ENCODE peak calls at places on chromosomes 12 and 14, in eight cellular contexts. One of them, this sample, is unnamed. For H3K9me3, the result is how much of the 10 kb centered on the place peaks cover.

GRCh38 chr14:34872822-34873590 is 2.2 kb downstream of the BAZ1A start:
- DNase-seq in heart right ventricle: no peak
- DNase-seq in tibial artery: no peak
- DNase-seq in endothelial cell of umbilical vein: no peak
- DNase-seq in adipocyte: peak
- DNase-seq in tibial nerve: no peak
- DNase-seq in heart left ventricle: no peak
- DNase-seq in esophagus muscularis mucosa: no peak
- DNase-seq in this sample: no peak

GRCh38 chr14:68364823-68365222 is 428.0 kb downstream of the ZFP36L1 start:
- DNase-seq in tibial artery: no peak
- DNase-seq in adipocyte: no peak
- DNase-seq in heart left ventricle: no peak
- DNase-seq in tibial nerve: no peak
- DNase-seq in esophagus muscularis mucosa: no peak
- DNase-seq in endothelial cell of umbilical vein: no peak
- DNase-seq in heart right ventricle: no peak
- DNase-seq in this sample: no peak

GRCh38 chr12:98373019-98373554 is 142.3 kb upstream of the TMPO start:
- DNase-seq in tibial nerve: no peak
- DNase-seq in heart left ventricle: no peak
- DNase-seq in endothelial cell of umbilical vein: peak
- DNase-seq in tibial artery: no peak
- DNase-seq in heart right ventricle: no peak
- DNase-seq in adipocyte: peak
- DNase-seq in esophagus muscularis mucosa: no peak
- DNase-seq in this sample: no peak

GRCh38 chr14:92670177-92670576 is 78.2 kb downstream of the LGMN start:
- DNase-seq in endothelial cell of umbilical vein: no peak
- DNase-seq in heart left ventricle: no peak
- DNase-seq in esophagus muscularis mucosa: no peak
- DNase-seq in heart right ventricle: no peak
- DNase-seq in tibial nerve: no peak
- DNase-seq in tibial artery: no peak
- DNase-seq in adipocyte: peak
- DNase-seq in this sample: peak

GRCh38 chr12:54549774-54550451 is 512 bp downstream of the PDE1B start:
- DNase-seq in heart left ventricle: no peak
- DNase-seq in endothelial cell of umbilical vein: peak
- DNase-seq in esophagus muscularis mucosa: no peak
- DNase-seq in heart right ventricle: no peak
- DNase-seq in tibial nerve: no peak
- DNase-seq in adipocyte: peak
- DNase-seq in tibial artery: no peak
- DNase-seq in this sample: peak

GRCh38 chr12:126727656-126728055 is 1539.3 kb upstream of the TMEM132C start:
- DNase-seq in tibial artery: no peak
- DNase-seq in tibial nerve: no peak
- DNase-seq in adipocyte: no peak
- DNase-seq in endothelial cell of umbilical vein: no peak
- DNase-seq in esophagus muscularis mucosa: no peak
- DNase-seq in heart right ventricle: no peak
- DNase-seq in heart left ventricle: no peak
- DNase-seq in this sample: no peak

GRCh38 chr12:6829532-6830220 is 1.5 kb downstream of the P3H3 start:
- DNase-seq in esophagus muscularis mucosa: no peak
- DNase-seq in tibial artery: no peak
- DNase-seq in tibial nerve: no peak
- DNase-seq in endothelial cell of umbilical vein: peak
- DNase-seq in adipocyte: peak
- DNase-seq in heart right ventricle: no peak
- DNase-seq in heart left ventricle: no peak
- DNase-seq in this sample: peak

GRCh38 chr12:108175310-108175709 is 46.2 kb downstream of the WSCD2 start:
- DNase-seq in heart left ventricle: no peak
- DNase-seq in tibial artery: no peak
- DNase-seq in heart right ventricle: no peak
- DNase-seq in adipocyte: peak
- DNase-seq in endothelial cell of umbilical vein: no peak
- DNase-seq in tibial nerve: no peak
- DNase-seq in esophagus muscularis mucosa: no peak
- DNase-seq in this sample: no peak

GRCh38 chr12:69330475-69331473 is 17.4 kb upstream of the LYZ start:
- DNase-seq in esophagus muscularis mucosa: no peak
- DNase-seq in tibial artery: no peak
- DNase-seq in tibial nerve: peak
- DNase-seq in adipocyte: peak
- DNase-seq in heart left ventricle: peak
- DNase-seq in heart right ventricle: no peak
- DNase-seq in endothelial cell of umbilical vein: peak
- DNase-seq in this sample: no peak

GRCh38 chr12:49201595-49202295 is 12.9 kb upstream of the TUBA1A start:
- DNase-seq in esophagus muscularis mucosa: no peak
- DNase-seq in tibial nerve: no peak
- DNase-seq in adipocyte: peak
- DNase-seq in tibial artery: peak
- DNase-seq in heart right ventricle: peak
- DNase-seq in heart left ventricle: no peak
- DNase-seq in endothelial cell of umbilical vein: peak
- DNase-seq in this sample: no peak

GRCh38 chr12:22858849-22859569 is 234.0 kb downstream of the ETNK1 start:
- DNase-seq in heart left ventricle: no peak
- DNase-seq in tibial artery: no peak
- DNase-seq in tibial nerve: no peak
- DNase-seq in adipocyte: no peak
- DNase-seq in esophagus muscularis mucosa: no peak
- DNase-seq in endothelial cell of umbilical vein: no peak
- DNase-seq in heart right ventricle: no peak
- DNase-seq in this sample: peak

GRCh38 chr12:29569392-29569791 is 71.9 kb upstream of the OVCH1 start:
- DNase-seq in adipocyte: no peak
- DNase-seq in endothelial cell of umbilical vein: peak
- DNase-seq in heart left ventricle: no peak
- DNase-seq in esophagus muscularis mucosa: no peak
- DNase-seq in tibial nerve: no peak
- DNase-seq in tibial artery: no peak
- DNase-seq in heart right ventricle: no peak
- DNase-seq in this sample: no peak

GRCh38 chr12:80756875-80757274 is 40.2 kb downstream of the MYF5 start:
- DNase-seq in endothelial cell of umbilical vein: no peak
- DNase-seq in heart left ventricle: no peak
- DNase-seq in tibial nerve: no peak
- DNase-seq in esophagus muscularis mucosa: no peak
- DNase-seq in tibial artery: no peak
- DNase-seq in adipocyte: peak
- DNase-seq in heart right ventricle: no peak
- DNase-seq in this sample: no peak

GRCh38 chr12:12079291-12079690 is 8.6 kb downstream of the BCL2L14 start:
- DNase-seq in adipocyte: peak
- DNase-seq in tibial nerve: no peak
- DNase-seq in endothelial cell of umbilical vein: no peak
- DNase-seq in esophagus muscularis mucosa: peak
- DNase-seq in tibial artery: no peak
- DNase-seq in heart left ventricle: no peak
- DNase-seq in heart right ventricle: no peak
- DNase-seq in this sample: peak

GRCh38 chr12:28024231-28024995 is 51.9 kb upstream of the PTHLH start:
- DNase-seq in endothelial cell of umbilical vein: peak
- DNase-seq in heart left ventricle: no peak
- DNase-seq in heart right ventricle: no peak
- DNase-seq in tibial nerve: no peak
- DNase-seq in esophagus muscularis mucosa: no peak
- DNase-seq in adipocyte: peak
- DNase-seq in tibial artery: no peak
- DNase-seq in this sample: no peak

GRCh38 chr12:69502342-69503081 is 32.3 kb downstream of the FRS2 start:
- DNase-seq in heart right ventricle: no peak
- DNase-seq in adipocyte: peak
- DNase-seq in tibial nerve: no peak
- DNase-seq in tibial artery: no peak
- DNase-seq in heart left ventricle: no peak
- DNase-seq in esophagus muscularis mucosa: no peak
- DNase-seq in endothelial cell of umbilical vein: no peak
- DNase-seq in this sample: peak

GRCh38 chr14:57982802-57983201 is 116.9 kb upstream of the SLC35F4 start:
- DNase-seq in heart left ventricle: no peak
- DNase-seq in adipocyte: no peak
- DNase-seq in tibial nerve: no peak
- DNase-seq in heart right ventricle: no peak
- DNase-seq in esophagus muscularis mucosa: no peak
- DNase-seq in tibial artery: no peak
- DNase-seq in endothelial cell of umbilical vein: no peak
- DNase-seq in this sample: no peak

GRCh38 chr12:2691001-2691339 is 103.8 kb upstream of the FKBP4 start:
- DNase-seq in endothelial cell of umbilical vein: no peak
- DNase-seq in heart right ventricle: no peak
- DNase-seq in heart left ventricle: no peak
- DNase-seq in tibial artery: no peak
- DNase-seq in esophagus muscularis mucosa: no peak
- DNase-seq in tibial nerve: no peak
- DNase-seq in adipocyte: no peak
- DNase-seq in this sample: no peak
- H3K4me3 ChIP-seq in endothelial cell of umbilical vein: peak
- H3K4me3 ChIP-seq in heart right ventricle: no peak
- H3K4me3 ChIP-seq in heart left ventricle: peak
- H3K4me3 ChIP-seq in tibial artery: no peak
- H3K4me3 ChIP-seq in esophagus muscularis mucosa: peak
- H3K4me3 ChIP-seq in tibial nerve: peak
- H3K4me3 ChIP-seq in adipocyte: peak
- H3K4me3 ChIP-seq in this sample: no peak

GRCh38 chr14:100807979-100808734 is 17.8 kb upstream of the MEG3 start:
- DNase-seq in heart left ventricle: no peak
- DNase-seq in heart right ventricle: no peak
- DNase-seq in adipocyte: no peak
- DNase-seq in tibial nerve: no peak
- DNase-seq in esophagus muscularis mucosa: no peak
- DNase-seq in endothelial cell of umbilical vein: no peak
- DNase-seq in tibial artery: no peak
- DNase-seq in this sample: no peak
- H3K9me3 ChIP-seq in heart left ventricle: under half
- H3K9me3 ChIP-seq in heart right ventricle: under half
- H3K9me3 ChIP-seq in adipocyte: under half
- H3K9me3 ChIP-seq in tibial nerve: under half
- H3K9me3 ChIP-seq in esophagus muscularis mucosa: under half
- H3K9me3 ChIP-seq in endothelial cell of umbilical vein: under half
- H3K9me3 ChIP-seq in tibial artery: under half
- H3K9me3 ChIP-seq in this sample: under half

DNA sequence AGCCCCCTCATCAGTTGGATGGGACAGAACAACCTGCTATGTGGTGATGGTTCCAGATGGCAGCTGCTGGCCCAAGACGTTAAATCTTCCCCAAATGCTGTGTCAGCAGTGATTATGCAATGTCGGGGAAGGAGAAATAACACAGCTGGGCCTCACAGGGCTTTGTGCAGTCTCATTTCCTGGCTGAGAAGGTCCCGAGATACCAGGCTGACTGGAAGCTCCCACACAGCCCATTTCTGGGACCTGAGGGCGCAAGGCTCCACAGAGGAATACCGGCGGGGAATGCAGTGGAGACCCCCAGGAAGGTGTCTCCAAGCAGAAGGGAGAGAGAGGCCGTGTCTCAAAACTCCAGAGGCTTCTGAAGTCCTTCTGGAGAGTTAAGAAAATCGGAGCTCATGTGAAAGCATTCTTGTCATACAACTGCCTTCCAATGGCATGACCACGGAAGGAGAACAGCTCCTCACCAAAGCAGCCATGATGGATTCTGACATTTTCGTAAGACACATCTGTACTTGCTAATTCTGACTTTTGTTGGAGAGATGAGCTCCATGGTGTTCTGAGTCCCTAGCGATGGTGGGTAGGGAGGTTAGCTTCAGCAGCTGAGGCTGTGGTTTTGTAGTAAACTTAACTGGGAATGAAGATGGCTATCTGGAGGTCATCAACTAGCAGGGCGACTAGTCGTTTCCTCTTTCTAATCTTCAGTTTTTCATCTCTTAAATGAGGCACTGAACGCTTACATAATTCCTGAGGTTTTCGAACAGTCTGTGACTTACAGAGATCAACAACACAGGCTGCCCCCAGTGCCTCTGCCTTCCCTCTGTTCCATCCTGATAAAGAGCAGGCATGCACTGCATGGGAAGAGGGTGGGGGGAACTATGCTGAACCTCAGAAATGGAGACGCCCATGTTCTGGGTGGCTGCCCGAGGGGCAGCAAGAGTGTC is 28.4 kb upstream of the DICER1 start:
- DNase-seq in endothelial cell of umbilical vein: peak
- DNase-seq in heart left ventricle: peak
- DNase-seq in heart right ventricle: peak
- DNase-seq in tibial nerve: peak
- DNase-seq in adipocyte: peak
- DNase-seq in tibial artery: no peak
- DNase-seq in esophagus muscularis mucosa: peak
- DNase-seq in this sample: no peak
- H3K4me3 ChIP-seq in endothelial cell of umbilical vein: no peak
- H3K4me3 ChIP-seq in heart left ventricle: peak
- H3K4me3 ChIP-seq in heart right ventricle: no peak
- H3K4me3 ChIP-seq in tibial nerve: peak
- H3K4me3 ChIP-seq in adipocyte: peak
- H3K4me3 ChIP-seq in tibial artery: no peak
- H3K4me3 ChIP-seq in esophagus muscularis mucosa: peak
- H3K4me3 ChIP-seq in this sample: no peak

GRCh38 chr12:105341010-105341409 is 10.5 kb downstream of the C12orf75 start:
- DNase-seq in endothelial cell of umbilical vein: no peak
- DNase-seq in heart right ventricle: no peak
- DNase-seq in tibial nerve: no peak
- DNase-seq in tibial artery: no peak
- DNase-seq in heart left ventricle: no peak
- DNase-seq in adipocyte: peak
- DNase-seq in esophagus muscularis mucosa: no peak
- DNase-seq in this sample: no peak

GRCh38 chr12:105335856-105336255 is 5.4 kb downstream of the C12orf75 start:
- DNase-seq in esophagus muscularis mucosa: peak
- DNase-seq in heart right ventricle: no peak
- DNase-seq in heart left ventricle: no peak
- DNase-seq in tibial nerve: no peak
- DNase-seq in adipocyte: no peak
- DNase-seq in endothelial cell of umbilical vein: no peak
- DNase-seq in tibial artery: no peak
- DNase-seq in this sample: no peak

GRCh38 chr12:105336411-105336810 is 5.9 kb downstream of the C12orf75 start:
- DNase-seq in tibial nerve: no peak
- DNase-seq in heart left ventricle: no peak
- DNase-seq in adipocyte: no peak
- DNase-seq in heart right ventricle: no peak
- DNase-seq in endothelial cell of umbilical vein: no peak
- DNase-seq in esophagus muscularis mucosa: peak
- DNase-seq in tibial artery: no peak
- DNase-seq in this sample: no peak

GRCh38 chr12:105337391-105337790 is 6.9 kb downstream of the C12orf75 start:
- DNase-seq in heart right ventricle: no peak
- DNase-seq in tibial nerve: no peak
- DNase-seq in tibial artery: no peak
- DNase-seq in adipocyte: peak
- DNase-seq in heart left ventricle: no peak
- DNase-seq in esophagus muscularis mucosa: peak
- DNase-seq in endothelial cell of umbilical vein: no peak
- DNase-seq in this sample: no peak

DNA sequence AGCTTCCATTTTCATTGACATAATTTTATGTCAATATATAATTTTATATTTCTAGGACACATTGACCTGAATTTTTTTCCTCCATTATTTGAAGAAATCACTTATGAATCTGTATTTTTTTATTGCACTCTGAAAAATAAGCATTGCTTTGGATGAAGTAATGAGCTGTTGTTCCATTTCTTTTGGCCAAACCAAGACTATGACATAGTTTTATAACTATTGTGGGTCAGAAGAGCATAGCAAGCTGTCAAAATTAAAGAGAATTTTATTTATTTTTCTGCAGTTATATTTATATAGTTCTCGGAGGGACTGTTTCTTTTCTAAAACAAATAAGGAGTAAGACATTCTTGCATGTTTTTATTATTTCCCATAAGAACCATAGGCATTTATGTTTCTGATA is 8.5 kb downstream of the C12orf75 start:
- DNase-seq in tibial artery: no peak
- DNase-seq in tibial nerve: no peak
- DNase-seq in heart left ventricle: no peak
- DNase-seq in heart right ventricle: no peak
- DNase-seq in adipocyte: peak
- DNase-seq in endothelial cell of umbilical vein: no peak
- DNase-seq in esophagus muscularis mucosa: no peak
- DNase-seq in this sample: no peak
- H3K9me3 ChIP-seq in tibial artery: under half
- H3K9me3 ChIP-seq in tibial nerve: under half
- H3K9me3 ChIP-seq in heart left ventricle: under half
- H3K9me3 ChIP-seq in heart right ventricle: under half
- H3K9me3 ChIP-seq in adipocyte: under half
- H3K9me3 ChIP-seq in endothelial cell of umbilical vein: under half
- H3K9me3 ChIP-seq in esophagus muscularis mucosa: under half
- H3K9me3 ChIP-seq in this sample: under half

This sample was measured in MG63.